ENCODE peak calls at places on chromosome 2, in four cellular contexts. U, Z, I and M are unnamed samples.

GRCh38 chr2:178886006-178886405 is 78.8 kb upstream of the TTN start:
- DNase-seq in U (no peak), Z (no peak), I (no peak), M (no peak)

GRCh38 chr2:240985881-240986786 is 12.3 kb upstream of the SNED1 start:
- DNase-seq in U (no peak), Z (no peak), I (no peak), M (no peak)

GRCh38 chr2:118668431-118669424 is 178.7 kb downstream of the EN1 start:
- DNase-seq in U (no peak), Z (peak; percentile 21), I (peak; percentile 93), M (no peak)

GRCh38 chr2:225600444-225600843 is 200.9 kb downstream of the NYAP2 start:
- DNase-seq in U (no peak), Z (no peak), I (peak; percentile 78), M (no peak)

GRCh38 chr2:68726608-68727367 is 7.8 kb upstream of the ARHGAP25 start:
- DNase-seq in U (peak; percentile 73), Z (no peak), I (no peak), M (peak; percentile 41)

GRCh38 chr2:239762742-239763269 is 262.3 kb downstream of the NDUFA10 start:
- DNase-seq in U (no peak), Z (no peak), I (no peak), M (no peak)

GRCh38 chr2:158598856-158599517 is 142.2 kb downstream of the PKP4 start:
- DNase-seq in U (no peak), Z (no peak), I (peak; percentile 41), M (no peak)

GRCh38 chr2:64295326-64296149 is 151.3 kb upstream of the PELI1 start:
- DNase-seq in U (no peak), Z (no peak), I (no peak), M (no peak)

GRCh38 chr2:538646-539045 is 138.6 kb downstream of the TMEM18 start:
- DNase-seq in U (no peak), Z (no peak), I (no peak), M (no peak)

GRCh38 chr2:80073134-80073561 is 231.4 kb downstream of the LRRTM1 start:
- DNase-seq in U (no peak), Z (peak; percentile 83), I (peak; percentile 68), M (no peak)

GRCh38 chr2:202037086-202037485 is 3.4 kb downstream of the FZD7 start:
- DNase-seq in U (no peak), Z (no peak), I (no peak), M (no peak)

GRCh38 chr2:55616509-55617159 is 788 bp downstream of the PPP4R3B start:
- DNase-seq in U (no peak), Z (peak; percentile 74), I (peak; percentile 88), M (no peak)

GRCh38 chr2:239630618-239631286 is 229.9 kb upstream of the HDAC4 start:
- DNase-seq in U (no peak), Z (peak; percentile 73), I (peak; percentile 9), M (no peak)

GRCh38 chr2:97688062-97688827 is 18.7 kb downstream of the C2orf92 start:
- DNase-seq in U (no peak), Z (no peak), I (no peak), M (no peak)

GRCh38 chr2:636649-637405 is 40.4 kb downstream of the TMEM18 start:
- DNase-seq in U (no peak), Z (peak; percentile 84), I (peak; percentile 72), M (peak; percentile 77)

GRCh38 chr2:60661073-60661738 is 94.9 kb upstream of the PAPOLG start:
- DNase-seq in U (no peak), Z (no peak), I (no peak), M (no peak)

GRCh38 chr2:128580988-128581848 is 262.6 kb upstream of the HS6ST1 start:
- DNase-seq in U (no peak), Z (no peak), I (no peak), M (no peak)

GRCh38 chr2:45224321-45224995 is 215.2 kb upstream of the SIX2 start:
- DNase-seq in U (no peak), Z (no peak), I (no peak), M (no peak)

GRCh38 chr2:231648579-231649174 is 56.0 kb downstream of the TEX44 start:
- DNase-seq in U (no peak), Z (peak; percentile 84), I (peak; percentile 55), M (peak; percentile 89)

GRCh38 chr2:32768387-32769174 is 140.7 kb downstream of the TTC27 start:
- DNase-seq in U (no peak), Z (no peak), I (no peak), M (no peak)

GRCh38 chr2:172098650-172099471 is 3.8 kb downstream of the DLX2 start:
- DNase-seq in U (no peak), Z (peak; percentile 91), I (peak; percentile 64), M (no peak)

GRCh38 chr2:44233450-44234128 is 41.7 kb upstream of the SLC3A1 start:
- DNase-seq in U (no peak), Z (peak; percentile 21), I (peak; percentile 76), M (no peak)

GRCh38 chr2:129813404-129813803 is 166.1 kb upstream of the RAB6C start:
- DNase-seq in U (no peak), Z (no peak), I (no peak), M (no peak)